ENCODE peak calls at places on chromosomes 13 and 19, in ten cellular contexts. A, P, M, K, Y, L, R, J, B and U are unnamed samples.

GRCh38 chr13:39106216-39106995 is 68.2 kb downstream of the NHLRC3 start:
- DNase-seq in R (no peak), Y (no peak), K (peak; percentile 39), M (peak; percentile 96), L (no peak), P (no peak), J (peak; percentile 2), A (no peak), B (no peak), U (no peak)

GRCh38 chr13:66994097-66994496 is 236.0 kb downstream of the PCDH9 start:
- DNase-seq in L (peak; percentile 39), B (peak; percentile 81), A (peak; percentile 16), M (peak; percentile 76), R (peak; percentile 49), Y (no peak), P (peak; percentile 79), J (peak; percentile 89), K (peak; percentile 39), U (peak; percentile 90)

GRCh38 chr19:13839938-13840750 is 36.8 kb upstream of the NANOS3 start:
- DNase-seq in Y (no peak), P (peak; percentile 94), J (peak; percentile 72), B (peak; percentile 88), M (peak; percentile 85), L (no peak), K (peak; percentile 91), R (no peak), A (peak; percentile 52), U (no peak)

GRCh38 chr19:39052243-39052746 is 19.9 kb upstream of the FBXO27 start:
- DNase-seq in J (no peak), L (no peak), A (peak; percentile 65), Y (no peak), P (peak; percentile 79), B (peak; percentile 85), K (peak; percentile 56), M (peak; percentile 62), R (peak; percentile 41), U (peak; percentile 68)

GRCh38 chr13:43905435-43906031 is 25.8 kb downstream of the LACC1 start:
- DNase-seq in Y (no peak), L (no peak), K (peak; percentile 44), M (peak; percentile 69), B (no peak), J (peak; percentile 64), P (no peak), R (no peak), A (no peak), U (peak; percentile 72)

GRCh38 chr19:14004619-14005380 is 1.3 kb downstream of the RFX1 start:
- DNase-seq in B (peak; percentile 78), M (no peak), K (peak; percentile 77), J (no peak), R (no peak), L (no peak), P (peak; percentile 83), A (no peak), Y (no peak), U (no peak)

GRCh38 chr13:25286308-25286968 is 850 bp downstream of the MTMR6 start:
- DNase-seq in Y (no peak), K (peak; percentile 46), L (no peak), J (peak; percentile 50), B (peak; percentile 50), P (no peak), M (peak; percentile 34), R (no peak), A (peak; percentile 18), U (peak; percentile 48)

GRCh38 chr13:99151516-99151915 is 49.1 kb upstream of the UBAC2 start:
- DNase-seq in B (no peak), J (peak; percentile 78), R (no peak), Y (no peak), P (no peak), M (no peak), K (no peak), L (no peak), A (peak; percentile 18), U (no peak)

GRCh38 chr13:59888408-59888807 is 275.3 kb downstream of the DIAPH3 start:
- DNase-seq in Y (no peak), L (no peak), J (no peak), M (no peak), P (no peak), R (no peak), K (no peak), A (no peak), B (no peak), U (no peak)

GRCh38 chr13:27425151-27425917 is 915 bp downstream of the GTF3A start:
- DNase-seq in P (no peak), M (no peak), J (no peak), R (no peak), Y (no peak), A (peak; percentile 36), K (peak; percentile 40), L (no peak), B (no peak), U (no peak)

GRCh38 chr13:24053505-24054251 is 106.8 kb upstream of the SPATA13 start:
- DNase-seq in B (peak; percentile 68), L (peak; percentile 6), R (peak; percentile 38), J (peak; percentile 58), Y (no peak), P (no peak), M (peak; percentile 87), A (peak; percentile 59), K (peak; percentile 75), U (peak; percentile 94)

GRCh38 chr19:4754248-4754647 is 30.6 kb upstream of the DPP9 start:
- DNase-seq in A (no peak), J (no peak), L (no peak), B (no peak), M (peak; percentile 87), K (no peak), P (no peak), Y (no peak), R (no peak), U (peak; percentile 71)

GRCh38 chr13:60230593-60230992 is 66.9 kb upstream of the DIAPH3 start:
- DNase-seq in J (peak; percentile 13), R (no peak), Y (no peak), P (no peak), L (no peak), A (no peak), M (peak; percentile 30), B (no peak), K (no peak), U (peak; percentile 53)

GRCh38 chr13:51549050-51549449 is 35.2 kb upstream of the WDFY2 start:
- DNase-seq in M (no peak), B (peak; percentile 50), A (no peak), R (no peak), L (no peak), J (no peak), K (no peak), P (no peak), Y (no peak), U (peak; percentile 75)

GRCh38 chr13:25319781-25320180 is 18.4 kb downstream of the NUP58 start:
- DNase-seq in R (no peak), A (no peak), M (no peak), K (no peak), J (no peak), P (no peak), Y (no peak), B (no peak), L (no peak), U (no peak)

GRCh38 chr13:114032121-114032799 is 58.4 kb upstream of the C13orf46 start:
- DNase-seq in M (no peak), J (peak; percentile 76), L (no peak), K (no peak), A (no peak), R (no peak), B (peak; percentile 74), Y (no peak), P (no peak), U (peak; percentile 72)

GRCh38 chr13:47036291-47037008 is 139.6 kb upstream of the HTR2A start:
- DNase-seq in Y (no peak), L (no peak), R (no peak), P (no peak), K (no peak), M (no peak), A (no peak), J (no peak), B (no peak), U (peak; percentile 79)

GRCh38 chr19:1169921-1170885 is 3.9 kb downstream of the SBNO2 start:
- DNase-seq in P (peak; percentile 74), Y (no peak), J (no peak), L (no peak), M (no peak), K (no peak), B (peak; percentile 64), R (no peak), A (no peak), U (no peak)

GRCh38 chr13:42279080-42279479 is 7.1 kb downstream of the AKAP11 start:
- DNase-seq in L (no peak), J (no peak), R (no peak), P (no peak), B (no peak), M (no peak), A (peak; percentile 11), K (no peak), Y (no peak), U (no peak)

GRCh38 chr19:5691930-5692784 is 2.1 kb downstream of the RPL36 start:
- DNase-seq in M (no peak), Y (no peak), K (no peak), R (no peak), P (peak; percentile 83), A (peak; percentile 34), L (no peak), J (no peak), B (peak; percentile 65), U (no peak)

GRCh38 chr13:71254384-71254783 is 612.6 kb downstream of the DACH1 start:
- DNase-seq in B (no peak), P (no peak), K (no peak), M (no peak), A (no peak), L (no peak), R (no peak), Y (no peak), J (no peak), U (peak; percentile 67)

GRCh38 chr13:109764474-109765292 is 21.7 kb downstream of the IRS2 start:
- DNase-seq in A (peak; percentile 22), M (peak; percentile 72), B (peak; percentile 56), P (no peak), R (no peak), L (no peak), J (peak; percentile 89), Y (no peak), K (no peak), U (peak; percentile 25)

GRCh38 chr19:409515-410242 is 732 bp upstream of the C2CD4C start:
- DNase-seq in M (peak; percentile 75), B (no peak), R (no peak), Y (no peak), L (no peak), K (no peak), P (no peak), A (no peak), J (no peak), U (peak; percentile 32)

GRCh38 chr13:33728271-33729037 is 89.5 kb upstream of the RFC3 start:
- DNase-seq in P (peak; percentile 77), Y (no peak), R (no peak), J (peak; percentile 61), M (peak; percentile 61), A (no peak), K (no peak), L (no peak), B (peak; percentile 90), U (no peak)

GRCh38 chr19:57241181-57241580 is 749 bp downstream of the ZNF805 start:
- DNase-seq in Y (no peak), J (peak; percentile 8), M (peak; percentile 18), A (no peak), P (no peak), K (no peak), R (no peak), B (no peak), L (no peak), U (peak; percentile 5)

GRCh38 chr13:93227906-93228801 is 1.5 kb downstream of the GPC6 start:
- DNase-seq in P (peak; percentile 80), R (peak; percentile 71), L (peak; percentile 6), Y (no peak), K (peak; percentile 34), J (peak; percentile 92), B (peak; percentile 86), M (peak; percentile 90), A (no peak), U (peak; percentile 97)

GRCh38 chr13:21901772-21902708 is 231.2 kb downstream of the FGF9 start:
- DNase-seq in Y (no peak), P (no peak), M (no peak), A (no peak), K (no peak), R (no peak), L (no peak), J (no peak), B (peak; percentile 77), U (no peak)

GRCh38 chr19:55088021-55088451 is 12.4 kb downstream of the EPS8L1 start:
- DNase-seq in K (no peak), A (no peak), L (no peak), R (no peak), M (no peak), Y (no peak), P (peak; percentile 56), J (no peak), B (no peak), U (no peak)